ENCODE peak calls at places on chromosomes 6 and 20, in eight cellular contexts. One of them, this sample, is unnamed.
A peak's percentile ranks its signal among the peaks of the same experiment; 100 is the strongest.

GRCh38 chr6:70277480-70277879 is 25.4 kb downstream of the COL9A1 start:
- DNase-seq in IMR-90: peak; percentile 23
- DNase-seq in testis: no peak
- DNase-seq in gastrocnemius medialis: no peak
- DNase-seq in uterus: peak; percentile 46
- DNase-seq in Peyer's patch: no peak
- DNase-seq in adrenal gland: no peak
- DNase-seq in HCT116: no peak
- DNase-seq in this sample: no peak

GRCh38 chr6:49269190-49269589 is 193.9 kb downstream of the MMUT start:
- DNase-seq in IMR-90: peak; percentile 2
- DNase-seq in testis: no peak
- DNase-seq in gastrocnemius medialis: no peak
- DNase-seq in uterus: no peak
- DNase-seq in Peyer's patch: no peak
- DNase-seq in adrenal gland: no peak
- DNase-seq in HCT116: no peak
- DNase-seq in this sample: no peak

GRCh38 chr6:128882991-128883571 is at the start of gene LAMA2:
- DNase-seq in IMR-90: peak; percentile 55
- DNase-seq in testis: peak; percentile 92
- DNase-seq in gastrocnemius medialis: peak; percentile 75
- DNase-seq in uterus: peak; percentile 73
- DNase-seq in Peyer's patch: no peak
- DNase-seq in adrenal gland: peak; percentile 59
- DNase-seq in HCT116: no peak
- DNase-seq in this sample: peak; percentile 49

GRCh38 chr20:47360489-47361267 is 4.2 kb upstream of the ZMYND8 start:
- DNase-seq in IMR-90: peak; percentile 98
- DNase-seq in testis: peak; percentile 88
- DNase-seq in gastrocnemius medialis: peak; percentile 88
- DNase-seq in uterus: peak; percentile 85
- DNase-seq in Peyer's patch: peak; percentile 51
- DNase-seq in adrenal gland: peak; percentile 93
- DNase-seq in HCT116: peak; percentile 60
- DNase-seq in this sample: peak; percentile 89

GRCh38 chr6:20946890-20947289 is 412.6 kb downstream of the CDKAL1 start:
- DNase-seq in IMR-90: no peak
- DNase-seq in testis: no peak
- DNase-seq in gastrocnemius medialis: no peak
- DNase-seq in uterus: no peak
- DNase-seq in Peyer's patch: no peak
- DNase-seq in adrenal gland: no peak
- DNase-seq in HCT116: no peak
- DNase-seq in this sample: no peak

GRCh38 chr6:105759015-105759414 is 327.1 kb upstream of the PRDM1 start:
- DNase-seq in IMR-90: no peak
- DNase-seq in testis: no peak
- DNase-seq in gastrocnemius medialis: no peak
- DNase-seq in uterus: no peak
- DNase-seq in Peyer's patch: no peak
- DNase-seq in adrenal gland: no peak
- DNase-seq in HCT116: no peak
- DNase-seq in this sample: no peak

GRCh38 chr6:20933057-20933792 is 399.0 kb downstream of the CDKAL1 start:
- DNase-seq in IMR-90: no peak
- DNase-seq in testis: no peak
- DNase-seq in gastrocnemius medialis: no peak
- DNase-seq in uterus: no peak
- DNase-seq in Peyer's patch: no peak
- DNase-seq in adrenal gland: no peak
- DNase-seq in HCT116: no peak
- DNase-seq in this sample: no peak

GRCh38 chr6:144782634-144783033 is 497.5 kb downstream of the UTRN start:
- DNase-seq in IMR-90: no peak
- DNase-seq in testis: no peak
- DNase-seq in gastrocnemius medialis: no peak
- DNase-seq in uterus: no peak
- DNase-seq in Peyer's patch: no peak
- DNase-seq in adrenal gland: no peak
- DNase-seq in HCT116: no peak
- DNase-seq in this sample: no peak

GRCh38 chr20:3164043-3164762 is 4.5 kb upstream of the FASTKD5 start:
- DNase-seq in IMR-90: no peak
- DNase-seq in testis: no peak
- DNase-seq in gastrocnemius medialis: no peak
- DNase-seq in uterus: no peak
- DNase-seq in Peyer's patch: no peak
- DNase-seq in adrenal gland: no peak
- DNase-seq in HCT116: no peak
- DNase-seq in this sample: peak; percentile 28

GRCh38 chr20:17835240-17835940 is 133.2 kb downstream of the SNX5 start:
- DNase-seq in IMR-90: peak; percentile 86
- DNase-seq in testis: no peak
- DNase-seq in gastrocnemius medialis: no peak
- DNase-seq in uterus: peak; percentile 67
- DNase-seq in Peyer's patch: no peak
- DNase-seq in adrenal gland: peak; percentile 83
- DNase-seq in HCT116: peak; percentile 55
- DNase-seq in this sample: no peak

GRCh38 chr6:35181933-35182612 is 31.7 kb upstream of the SCUBE3 start:
- DNase-seq in IMR-90: peak; percentile 61
- DNase-seq in testis: peak; percentile 59
- DNase-seq in gastrocnemius medialis: peak; percentile 37
- DNase-seq in uterus: peak; percentile 19
- DNase-seq in Peyer's patch: no peak
- DNase-seq in adrenal gland: peak; percentile 71
- DNase-seq in HCT116: peak; percentile 86
- DNase-seq in this sample: no peak

GRCh38 chr20:23492292-23492691 is 1.4 kb downstream of the CST8 start:
- DNase-seq in IMR-90: no peak
- DNase-seq in testis: no peak
- DNase-seq in gastrocnemius medialis: no peak
- DNase-seq in uterus: no peak
- DNase-seq in Peyer's patch: no peak
- DNase-seq in adrenal gland: no peak
- DNase-seq in HCT116: no peak
- DNase-seq in this sample: no peak

GRCh38 chr6:33205172-33206026 is 944 bp downstream of the HSD17B8 start:
- DNase-seq in IMR-90: peak; percentile 64
- DNase-seq in testis: no peak
- DNase-seq in gastrocnemius medialis: no peak
- DNase-seq in uterus: no peak
- DNase-seq in Peyer's patch: no peak
- DNase-seq in adrenal gland: no peak
- DNase-seq in HCT116: peak; percentile 55
- DNase-seq in this sample: no peak

GRCh38 chr6:69584913-69585729 is 211.7 kb downstream of the LMBRD1 start:
- DNase-seq in IMR-90: no peak
- DNase-seq in testis: no peak
- DNase-seq in gastrocnemius medialis: no peak
- DNase-seq in uterus: peak; percentile 20
- DNase-seq in Peyer's patch: no peak
- DNase-seq in adrenal gland: no peak
- DNase-seq in HCT116: no peak
- DNase-seq in this sample: no peak

GRCh38 chr6:148791372-148791771 is 44.5 kb downstream of the UST start:
- DNase-seq in IMR-90: no peak
- DNase-seq in testis: no peak
- DNase-seq in gastrocnemius medialis: no peak
- DNase-seq in uterus: no peak
- DNase-seq in Peyer's patch: no peak
- DNase-seq in adrenal gland: no peak
- DNase-seq in HCT116: no peak
- DNase-seq in this sample: no peak

GRCh38 chr6:143183735-143184134 is 123.0 kb downstream of the AIG1 start:
- DNase-seq in IMR-90: no peak
- DNase-seq in testis: no peak
- DNase-seq in gastrocnemius medialis: no peak
- DNase-seq in uterus: no peak
- DNase-seq in Peyer's patch: no peak
- DNase-seq in adrenal gland: no peak
- DNase-seq in HCT116: no peak
- DNase-seq in this sample: no peak

GRCh38 chr6:108798672-108799355 is 49.4 kb upstream of the ARMC2 start:
- DNase-seq in IMR-90: no peak
- DNase-seq in testis: peak; percentile 38
- DNase-seq in gastrocnemius medialis: no peak
- DNase-seq in uterus: peak; percentile 32
- DNase-seq in Peyer's patch: peak; percentile 56
- DNase-seq in adrenal gland: peak; percentile 29
- DNase-seq in HCT116: no peak
- DNase-seq in this sample: peak; percentile 72

GRCh38 chr6:166494757-166495486 is 91.6 kb downstream of the RAMACL start:
- DNase-seq in IMR-90: no peak
- DNase-seq in testis: peak; percentile 62
- DNase-seq in gastrocnemius medialis: no peak
- DNase-seq in uterus: no peak
- DNase-seq in Peyer's patch: no peak
- DNase-seq in adrenal gland: no peak
- DNase-seq in HCT116: no peak
- DNase-seq in this sample: no peak

GRCh38 chr6:153941768-153942167 is 97.3 kb upstream of the OPRM1 start:
- DNase-seq in IMR-90: no peak
- DNase-seq in testis: no peak
- DNase-seq in gastrocnemius medialis: no peak
- DNase-seq in uterus: no peak
- DNase-seq in Peyer's patch: no peak
- DNase-seq in adrenal gland: no peak
- DNase-seq in HCT116: no peak
- DNase-seq in this sample: no peak

DNA sequence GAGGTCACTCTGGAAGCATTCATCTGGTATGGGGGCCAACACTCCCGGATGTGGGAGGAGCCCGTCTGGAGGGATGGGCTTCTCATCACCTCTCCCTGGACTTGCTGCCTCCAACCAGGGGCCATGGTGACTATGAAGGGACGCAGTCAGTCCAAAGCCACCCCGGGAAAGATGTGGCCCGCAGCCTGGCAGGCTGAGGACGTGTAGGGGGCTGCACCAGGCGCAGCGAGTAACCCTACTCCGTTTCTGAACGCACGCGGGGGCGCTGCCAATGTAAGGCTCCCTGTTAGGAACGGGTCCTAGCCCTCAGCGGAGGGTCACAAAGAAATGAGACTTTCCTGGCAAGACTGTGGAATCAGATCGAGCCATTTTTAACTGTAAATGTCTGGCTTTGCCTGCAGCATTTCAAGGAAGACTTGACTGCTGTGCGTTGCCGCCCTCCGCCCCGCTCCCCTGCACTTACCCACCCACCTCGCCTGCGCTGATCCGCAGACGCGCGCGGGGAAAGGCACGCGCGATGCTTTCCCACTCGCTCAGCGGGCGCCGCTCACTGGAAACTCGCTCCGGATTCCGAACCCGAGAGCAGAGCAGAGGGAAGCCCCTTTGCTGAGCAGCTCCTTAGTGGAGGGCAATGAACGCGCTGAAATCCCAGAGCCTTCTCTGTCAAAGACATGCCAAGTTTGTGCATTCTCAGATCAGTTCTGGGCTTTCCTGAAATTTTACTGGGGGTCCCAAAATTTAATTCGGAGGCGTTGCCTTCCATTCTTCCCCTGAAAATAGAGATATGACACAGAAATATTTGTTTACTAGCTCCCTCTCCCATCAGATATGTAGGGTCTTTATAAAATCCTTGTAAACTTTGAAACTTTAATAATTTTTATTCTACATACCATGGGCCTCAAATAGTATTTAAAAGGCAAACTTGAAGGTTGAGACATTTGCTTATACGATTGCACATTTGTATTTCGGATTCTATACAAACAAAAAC is 54.9 kb downstream of the IL20RA start:
- DNase-seq in IMR-90: no peak
- DNase-seq in testis: peak; percentile 51
- DNase-seq in gastrocnemius medialis: no peak
- DNase-seq in uterus: peak; percentile 57
- DNase-seq in Peyer's patch: no peak
- DNase-seq in adrenal gland: no peak
- DNase-seq in HCT116: no peak
- DNase-seq in this sample: no peak
- H3K4me3 ChIP-seq in IMR-90: peak overlapping the region; percentile 15
- H3K4me3 ChIP-seq in testis: peak overlapping the region; percentile 33
- H3K4me3 ChIP-seq in gastrocnemius medialis: peak overlapping the region; percentile 34
- H3K4me3 ChIP-seq in uterus: peak overlapping the region; percentile 27
- H3K4me3 ChIP-seq in Peyer's patch: no peak overlapping the region
- H3K4me3 ChIP-seq in adrenal gland: no peak overlapping the region
- H3K4me3 ChIP-seq in HCT116: no peak overlapping the region
- H3K4me3 ChIP-seq in this sample: no peak overlapping the region

DNA sequence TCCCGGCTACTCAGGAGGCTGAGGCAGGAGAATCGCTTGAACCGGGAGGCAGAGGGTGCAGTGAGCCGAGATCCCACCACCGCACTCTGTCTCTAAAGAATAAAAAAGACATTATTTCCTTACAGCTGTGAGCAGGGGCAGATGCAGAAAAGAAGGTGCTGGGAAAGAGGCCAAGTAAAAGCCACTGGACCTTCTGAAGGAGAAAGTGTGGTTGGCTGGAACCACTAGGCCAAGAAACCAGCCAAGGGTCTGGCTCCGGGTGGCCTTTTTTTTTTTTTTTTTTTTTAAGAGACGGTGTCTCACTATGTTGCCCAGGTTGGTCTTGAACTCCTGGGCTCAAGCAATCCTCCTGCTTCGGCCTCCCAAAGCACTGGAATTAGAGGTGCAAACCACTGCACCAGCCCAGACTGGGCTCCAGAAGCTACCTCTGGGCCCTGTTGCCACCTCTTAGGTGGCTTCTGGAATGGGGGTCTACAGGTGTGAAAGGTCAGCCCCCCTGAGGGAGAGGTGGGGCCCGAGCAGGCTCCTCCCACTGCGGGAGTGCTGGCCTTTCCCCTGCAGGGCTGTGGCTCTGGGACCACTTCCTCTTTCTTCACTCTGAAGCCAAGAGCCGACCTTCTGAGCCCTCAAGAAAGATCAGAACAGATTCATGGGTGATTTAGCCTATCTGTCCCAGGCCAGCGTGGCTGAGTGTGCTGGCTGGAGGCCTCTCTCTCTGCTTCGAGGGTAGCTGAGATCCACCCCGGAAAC is at the start of gene FGD2:
- DNase-seq in IMR-90: no peak
- DNase-seq in testis: no peak
- DNase-seq in gastrocnemius medialis: no peak
- DNase-seq in uterus: no peak
- DNase-seq in Peyer's patch: peak; percentile 83
- DNase-seq in adrenal gland: no peak
- DNase-seq in HCT116: no peak
- DNase-seq in this sample: no peak
- TF ChIP-seq POLR2A in IMR-90: no peak
- TF ChIP-seq POLR2A in testis: no peak
- TF ChIP-seq POLR2A in gastrocnemius medialis: no peak
- TF ChIP-seq POLR2A in uterus: no peak
- TF ChIP-seq POLR2A in Peyer's patch: no peak
- TF ChIP-seq POLR2A in adrenal gland: no peak
- TF ChIP-seq POLR2A in HCT116: no peak
- TF ChIP-seq POLR2A in this sample: no peak

GRCh38 chr6:159444073-159444472 is 249.0 kb downstream of the SOD2 start:
- DNase-seq in IMR-90: no peak
- DNase-seq in testis: no peak
- DNase-seq in gastrocnemius medialis: no peak
- DNase-seq in uterus: no peak
- DNase-seq in Peyer's patch: no peak
- DNase-seq in adrenal gland: no peak
- DNase-seq in HCT116: no peak
- DNase-seq in this sample: no peak
- H3K9me3 ChIP-seq in IMR-90: no peaks in the 10 kb centered on the region
- H3K9me3 ChIP-seq in testis: no peaks in the 10 kb centered on the region
- H3K9me3 ChIP-seq in gastrocnemius medialis: no peaks in the 10 kb centered on the region
- H3K9me3 ChIP-seq in uterus: no peaks in the 10 kb centered on the region
- H3K9me3 ChIP-seq in Peyer's patch: no peaks in the 10 kb centered on the region
- H3K9me3 ChIP-seq in adrenal gland: no peaks in the 10 kb centered on the region
- H3K9me3 ChIP-seq in HCT116: no peaks in the 10 kb centered on the region
- H3K9me3 ChIP-seq in this sample: no peaks in the 10 kb centered on the region

GRCh38 chr20:63502671-63503172 is 3.8 kb upstream of the EEF1A2 start:
- DNase-seq in IMR-90: no peak
- DNase-seq in testis: no peak
- DNase-seq in gastrocnemius medialis: no peak
- DNase-seq in uterus: no peak
- DNase-seq in Peyer's patch: no peak
- DNase-seq in adrenal gland: no peak
- DNase-seq in HCT116: no peak
- DNase-seq in this sample: no peak
- H3K4me3 ChIP-seq in IMR-90: no peak overlapping the region
- H3K4me3 ChIP-seq in testis: no peak overlapping the region
- H3K4me3 ChIP-seq in gastrocnemius medialis: no peak overlapping the region
- H3K4me3 ChIP-seq in uterus: no peak overlapping the region
- H3K4me3 ChIP-seq in Peyer's patch: no peak overlapping the region
- H3K4me3 ChIP-seq in adrenal gland: no peak overlapping the region
- H3K4me3 ChIP-seq in HCT116: no peak overlapping the region
- H3K4me3 ChIP-seq in this sample: no peak overlapping the region